ENCODE peak calls at places on chromosomes 7 and 10, in four cellular contexts. Y is upper lobe of right lung, E is Peyer's patch, V is neural progenitor cell. T is an unnamed sample.

GRCh38 chr7:111138196-111138569 is 47.3 kb downstream of the LRRN3 start:
- DNase-seq in V (peak; percentile 11), E (no peak), Y (peak; percentile 28), T (no peak)

GRCh38 chr10:86520871-86521619 is 547 bp downstream of the WAPL start:
- DNase-seq in Y (peak; percentile 83), V (peak; percentile 71), E (peak; percentile 79), T (peak; percentile 38)

GRCh38 chr10:103854687-103855423 is 521 bp downstream of the SH3PXD2A start:
- DNase-seq in E (peak; percentile 69), V (peak; percentile 63), Y (no peak), T (peak; percentile 45)

GRCh38 chr7:141674702-141675101 is 27.3 kb downstream of the DENND11 start:
- DNase-seq in E (no peak), Y (no peak), V (peak; percentile 80), T (no peak)

GRCh38 chr10:121596668-121597503 is 1.4 kb downstream of the FGFR2 start:
- DNase-seq in E (peak; percentile 63), Y (peak; percentile 79), V (peak; percentile 91), T (no peak)

GRCh38 chr10:62451606-62451965 is 77.4 kb downstream of the ZNF365 start:
- DNase-seq in E (no peak), V (no peak), Y (no peak), T (no peak)

GRCh38 chr7:157548691-157549265 is 212.0 kb downstream of the DNAJB6 start:
- DNase-seq in E (peak; percentile 14), V (no peak), Y (peak; percentile 33), T (no peak)

GRCh38 chr10:122114156-122114747 is 125.3 kb downstream of the TACC2 start:
- DNase-seq in Y (no peak), E (no peak), V (no peak), T (no peak)

GRCh38 chr10:113252650-113253560 is 299.9 kb upstream of the HABP2 start:
- DNase-seq in Y (no peak), E (no peak), V (peak; percentile 57), T (no peak)

GRCh38 chr10:116815641-116816415 is 33.5 kb upstream of the ENO4 start:
- DNase-seq in Y (no peak), V (no peak), E (no peak), T (no peak)

GRCh38 chr10:124064676-124065075 is 28.7 kb downstream of the CHST15 start:
- DNase-seq in Y (no peak), E (no peak), V (no peak), T (no peak)

GRCh38 chr10:112986791-112987190 is 36.7 kb downstream of the TCF7L2 start:
- DNase-seq in V (no peak), Y (no peak), E (no peak), T (no peak)

GRCh38 chr10:2966134-2966533 is 101.2 kb upstream of the PFKP start:
- DNase-seq in V (no peak), E (no peak), Y (no peak), T (no peak)

GRCh38 chr7:128742206-128742605 is 3.0 kb downstream of the CALU start:
- DNase-seq in V (no peak), Y (no peak), E (no peak), T (no peak)

GRCh38 chr7:22860337-22860736 is 37.7 kb upstream of the TOMM7 start:
- DNase-seq in Y (no peak), E (no peak), V (no peak), T (no peak)

GRCh38 chr7:136251826-136252225 is 274.7 kb upstream of the MTPN start:
- DNase-seq in Y (no peak), E (no peak), V (no peak), T (no peak)

GRCh38 chr7:74430961-74431466 is 22.7 kb upstream of the GTF2IRD1 start:
- DNase-seq in V (peak; percentile 29), Y (no peak), E (no peak), T (peak; percentile 59)

GRCh38 chr10:114045738-114046458 is 2.2 kb downstream of the ADRB1 start:
- DNase-seq in Y (no peak), V (peak; percentile 32), E (no peak), T (no peak)

GRCh38 chr7:28068811-28069216 is 111.8 kb downstream of the JAZF1 start:
- DNase-seq in E (no peak), Y (no peak), V (no peak), T (no peak)

GRCh38 chr7:121328508-121329459 is at the start of gene WNT16:
- DNase-seq in E (no peak), Y (no peak), V (peak; percentile 74), T (no peak)

GRCh38 chr7:15648461-15648961 is 38.0 kb downstream of the MEOX2 start:
- DNase-seq in Y (no peak), E (no peak), V (no peak), T (no peak)

GRCh38 chr10:11874568-11875182 is 51.5 kb downstream of the PROSER2 start:
- DNase-seq in Y (peak; percentile 80), V (peak; percentile 87), E (no peak), T (no peak)

GRCh38 chr10:68135922-68136718 is 26.8 kb downstream of the MYPN start:
- DNase-seq in Y (no peak), V (no peak), E (no peak), T (peak; percentile 58)

GRCh38 chr7:1813394-1814088 is 143.5 kb downstream of the ELFN1 start:
- DNase-seq in V (no peak), Y (peak; percentile 55), E (no peak), T (no peak)

GRCh38 chr7:26202019-26202985 is 757 bp downstream of the CBX3 start:
- DNase-seq in V (peak; percentile 73), E (peak; percentile 71), Y (peak; percentile 84), T (peak; percentile 21)

GRCh38 chr10:122222638-122223037 is 48.5 kb upstream of the BTBD16 start:
- DNase-seq in Y (no peak), V (no peak), E (no peak), T (no peak)

GRCh38 chr10:29946614-29946952 is 112.8 kb downstream of the JCAD start:
- DNase-seq in V (no peak), Y (no peak), E (no peak), T (no peak)

GRCh38 chr10:29946953-29947700 is 112.3 kb downstream of the JCAD start:
- DNase-seq in Y (no peak), V (peak; percentile 27), E (no peak), T (peak; percentile 93)

GRCh38 chr10:29948971-29949370 is 110.4 kb downstream of the JCAD start:
- DNase-seq in E (no peak), V (no peak), Y (no peak), T (peak; percentile 56)

GRCh38 chr10:29949411-29950011 is 109.9 kb downstream of the JCAD start:
- DNase-seq in E (no peak), V (no peak), Y (no peak), T (no peak)

GRCh38 chr10:29947701-29948060 is 111.7 kb downstream of the JCAD start:
- DNase-seq in Y (no peak), E (no peak), V (peak; percentile 24), T (peak; percentile 86)
- TF ChIP-seq CTCF in Y (no peak), E (no peak), V (no peak), T (no peak)

DNA sequence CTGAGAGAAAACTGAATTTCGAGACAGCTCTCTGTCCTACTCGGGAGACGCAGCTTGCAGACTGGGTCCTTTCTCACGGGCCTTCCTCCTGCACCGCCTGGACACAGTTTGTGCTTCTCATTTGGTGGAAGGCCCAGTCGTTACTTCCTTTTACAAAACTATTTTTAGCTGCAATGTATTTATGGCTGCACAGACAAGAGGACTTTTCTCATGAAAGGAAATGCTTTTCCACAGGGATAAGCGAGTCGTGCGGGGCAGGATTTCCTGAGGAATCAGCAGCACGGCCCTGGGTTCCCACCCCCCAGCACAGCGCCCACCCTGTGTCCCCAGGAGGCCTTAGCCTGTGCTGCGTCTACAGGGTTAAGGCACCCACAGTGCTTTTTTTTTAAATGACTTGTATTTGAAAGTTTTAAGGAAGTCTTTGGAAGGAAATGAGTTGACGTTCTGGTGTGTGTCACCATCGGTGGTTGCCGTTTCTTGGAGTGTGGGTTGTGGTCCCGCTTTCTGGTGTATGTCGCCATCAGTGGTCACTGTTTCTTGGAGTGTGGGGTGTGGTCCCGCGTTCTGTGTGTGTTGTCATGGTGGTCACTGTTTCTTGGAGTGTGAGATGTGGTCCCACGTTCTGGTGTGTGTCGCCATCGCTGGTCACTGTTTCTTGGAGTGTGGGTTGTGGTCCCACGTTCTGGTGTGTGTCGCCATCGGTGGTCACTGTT is 50.9 kb downstream of the INPP5A start:
- DNase-seq in E (peak; percentile 40), Y (no peak), V (no peak), T (peak; percentile 43)
- H3K4me1 ChIP-seq in E (peaks cover 17% of the 10 kb centered on the region), Y (peaks cover 70% of the 10 kb centered on the region), V (peaks cover 13% of the 10 kb centered on the region), T (peaks cover 82% of the 10 kb centered on the region)

GRCh38 chr7:134300988-134301387 is 15.7 kb downstream of the SLC35B4 start:
- DNase-seq in E (no peak), Y (no peak), V (no peak), T (no peak)
- TF ChIP-seq CTCF in E (no peak), Y (no peak), V (no peak), T (no peak)

GRCh38 chr7:151247611-151248176 is 800 bp downstream of the SMARCD3 start:
- DNase-seq in Y (no peak), E (peak; percentile 51), V (peak; percentile 46), T (peak; percentile 77)

GRCh38 chr7:151248191-151249033 is at the start of gene SMARCD3:
- DNase-seq in E (peak; percentile 65), V (peak; percentile 94), Y (peak; percentile 86), T (no peak)

GRCh38 chr7:151245360-151246160 is 2.9 kb downstream of the SMARCD3 start:
- DNase-seq in V (peak; percentile 74), Y (peak; percentile 70), E (peak; percentile 56), T (peak; percentile 27)

GRCh38 chr7:151246161-151247015 is 2.1 kb downstream of the SMARCD3 start:
- DNase-seq in Y (no peak), E (peak; percentile 37), V (peak; percentile 36), T (peak; percentile 24)

DNA sequence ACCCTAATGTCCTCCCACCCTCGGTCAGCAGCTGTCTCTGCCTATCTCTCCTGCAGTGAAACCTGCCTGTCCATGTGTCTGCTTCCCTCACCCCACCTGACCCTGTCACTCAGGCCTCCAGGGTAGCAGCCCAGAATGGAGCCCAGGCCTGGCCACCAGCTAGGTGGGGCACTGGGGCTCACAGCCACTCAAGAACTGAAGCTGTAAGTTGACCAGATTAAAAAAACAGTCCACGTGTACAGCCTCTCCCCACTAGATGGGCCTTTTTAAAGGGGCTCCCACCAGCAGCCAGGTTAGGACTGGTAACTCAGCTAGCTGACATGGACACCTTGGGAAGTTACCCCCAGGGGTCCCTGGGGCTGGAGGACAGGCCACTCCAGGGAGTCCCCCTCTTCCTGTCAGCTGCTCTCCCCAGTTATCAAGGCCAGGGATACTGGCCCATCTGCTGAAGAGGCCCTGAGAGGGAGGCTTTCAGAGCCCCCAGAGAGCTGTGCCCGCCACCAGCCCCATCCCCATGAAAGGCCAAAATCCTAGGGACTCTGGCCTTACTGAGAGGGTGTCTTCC is 1.4 kb downstream of the SMARCD3 start:
- DNase-seq in E (peak; percentile 36), V (no peak), Y (no peak), T (peak; percentile 97)
- H3K4me1 ChIP-seq in E (peaks cover 22% of the 10 kb centered on the region), V (peaks cover 64% of the 10 kb centered on the region), Y (peaks cover 45% of the 10 kb centered on the region), T (peaks cover 57% of the 10 kb centered on the region)

GRCh38 chr10:47031251-47031952 is 120.2 kb downstream of the PTPN20 start:
- DNase-seq in Y (peak; percentile 39), E (peak; percentile 29), V (peak; percentile 29), T (peak; percentile 64)
- TF ChIP-seq CTCF in Y (no peak), E (no peak), V (peak; percentile 41), T (no peak)

GRCh38 chr7:99824091-99824490 is 3.7 kb upstream of the CYP3A43 start:
- DNase-seq in Y (no peak), E (no peak), V (no peak), T (no peak)

GRCh38 chr7:99825873-99826272 is 1.9 kb upstream of the CYP3A43 start:
- DNase-seq in Y (no peak), V (no peak), E (no peak), T (no peak)

GRCh38 chr7:99827040-99827778 is 604 bp upstream of the CYP3A43 start:
- DNase-seq in V (no peak), E (no peak), Y (no peak), T (no peak)

GRCh38 chr7:99822731-99823718 is 4.8 kb upstream of the CYP3A43 start:
- DNase-seq in E (peak; percentile 62), V (no peak), Y (no peak), T (no peak)

GRCh38 chr7:99825451-99825850 is 2.4 kb upstream of the CYP3A43 start:
- DNase-seq in Y (no peak), V (no peak), E (no peak), T (no peak)
- H3K4me1 ChIP-seq in Y (peaks cover 9% of the 10 kb centered on the region), V (no peaks in the 10 kb centered on the region), E (no peaks in the 10 kb centered on the region), T (no peaks in the 10 kb centered on the region)

T was measured in gastrocnemius medialis.